ENCODE peak calls at places on chromosomes 16 and 17, in five cellular contexts. W, C, X, B and P are unnamed samples.

GRCh38 chr16:1913327-1914083 is 4.7 kb downstream of the HS3ST6 start:
- DNase-seq in W (no peak), C (no peak), X (no peak), B (no peak), P (no peak)

GRCh38 chr17:28416703-28417311 is 10.8 kb upstream of the SLC46A1 start:
- DNase-seq in W (peak), C (peak), X (peak), B (peak), P (peak)

GRCh38 chr17:58250344-58251011 is 12.1 kb downstream of the LPO start:
- DNase-seq in W (no peak), C (no peak), X (no peak), B (no peak), P (peak)

GRCh38 chr16:88069397-88070168 is 118.3 kb downstream of the BANP start:
- DNase-seq in W (no peak), C (no peak), X (no peak), B (no peak), P (no peak)

GRCh38 chr16:89667633-89668032 is 10.0 kb downstream of the SPATA33 start:
- DNase-seq in W (no peak), C (no peak), X (no peak), B (no peak), P (no peak)

GRCh38 chr17:30969989-30970680 is 704 bp upstream of the RNF135 start:
- DNase-seq in W (no peak), C (no peak), X (no peak), B (peak), P (peak)

GRCh38 chr17:61073799-61074513 is 325.7 kb upstream of the TBX2 start:
- DNase-seq in W (no peak), C (no peak), X (no peak), B (peak), P (no peak)

GRCh38 chr17:50961282-50962220 is 95.4 kb upstream of the TOB1 start:
- DNase-seq in W (no peak), C (no peak), X (no peak), B (no peak), P (no peak)

GRCh38 chr17:77318491-77319210 is 177.9 kb downstream of the SEC14L1 start:
- DNase-seq in W (no peak), C (peak), X (peak), B (peak), P (no peak)

GRCh38 chr16:72241930-72242329 is 70.0 kb upstream of the PMFBP1 start:
- DNase-seq in W (peak), C (peak), X (peak), B (peak), P (no peak)

GRCh38 chr17:44786551-44787081 is 27.8 kb downstream of the ADAM11 start:
- DNase-seq in W (no peak), C (no peak), X (no peak), B (no peak), P (peak)

GRCh38 chr16:87818533-87819161 is 50.7 kb downstream of the SLC7A5 start:
- DNase-seq in W (no peak), C (no peak), X (no peak), B (no peak), P (no peak)

GRCh38 chr17:63830278-63830677 is 2.8 kb upstream of the FTSJ3 start:
- DNase-seq in W (no peak), C (no peak), X (no peak), B (no peak), P (no peak)

GRCh38 chr16:76926595-76926994 is 264.4 kb upstream of the MON1B start:
- DNase-seq in W (no peak), C (no peak), X (no peak), B (no peak), P (no peak)

GRCh38 chr16:80682435-80683070 is 121.8 kb downstream of the CDYL2 start:
- DNase-seq in W (no peak), C (peak), X (no peak), B (no peak), P (no peak)

GRCh38 chr17:65109543-65109942 is 27.6 kb upstream of the RGS9 start:
- DNase-seq in W (no peak), C (no peak), X (no peak), B (no peak), P (no peak)

GRCh38 chr17:72406501-72406900 is 285.7 kb downstream of the SOX9 start:
- DNase-seq in W (no peak), C (no peak), X (no peak), B (peak), P (no peak)

GRCh38 chr17:35764123-35764991 is 3.7 kb downstream of the C17orf50 start:
- DNase-seq in W (peak), C (peak), X (peak), B (peak), P (peak)

GRCh38 chr17:27558842-27559505 is 72.0 kb upstream of the LGALS9 start:
- DNase-seq in W (no peak), C (no peak), X (no peak), B (no peak), P (no peak)

GRCh38 chr17:66625321-66625767 is 209.6 kb upstream of the CACNG5 start:
- DNase-seq in W (peak), C (peak), X (peak), B (peak), P (no peak)

GRCh38 chr16:48862087-48862532 is 252.1 kb upstream of the N4BP1 start:
- DNase-seq in W (no peak), C (peak), X (peak), B (peak), P (peak)

GRCh38 chr16:81624718-81625543 is 154.2 kb upstream of the PLCG2 start:
- DNase-seq in W (no peak), C (no peak), X (no peak), B (no peak), P (no peak)

GRCh38 chr17:27526603-27527002 is 70.4 kb downstream of the KSR1 start:
- DNase-seq in W (no peak), C (peak), X (peak), B (peak), P (peak)

GRCh38 chr16:74999208-74999682 is 421 bp downstream of the ZNRF1 start:
- DNase-seq in W (peak), C (no peak), X (peak), B (peak), P (no peak)

GRCh38 chr17:5499790-5500189 is 13.4 kb downstream of the MIS12 start:
- DNase-seq in W (peak), C (no peak), X (peak), B (peak), P (peak)

GRCh38 chr17:79424471-79425185 is 186.2 kb downstream of the RBFOX3 start:
- DNase-seq in W (no peak), C (no peak), X (no peak), B (peak), P (no peak)

GRCh38 chr16:86844691-86845090 is 266.3 kb downstream of the FOXL1 start:
- DNase-seq in W (no peak), C (no peak), X (no peak), B (no peak), P (no peak)

GRCh38 chr16:15953929-15954813 is 4.8 kb downstream of the ABCC1 start:
- DNase-seq in W (no peak), C (no peak), X (no peak), B (no peak), P (no peak)

GRCh38 chr16:15951852-15952251 is 2.4 kb downstream of the ABCC1 start:
- DNase-seq in W (no peak), C (no peak), X (no peak), B (no peak), P (no peak)

GRCh38 chr16:15952265-15952711 is 2.9 kb downstream of the ABCC1 start:
- DNase-seq in W (no peak), C (no peak), X (peak), B (no peak), P (no peak)

GRCh38 chr16:15954814-15955151 is 5.4 kb downstream of the ABCC1 start:
- DNase-seq in W (no peak), C (peak), X (no peak), B (no peak), P (no peak)

DNA sequence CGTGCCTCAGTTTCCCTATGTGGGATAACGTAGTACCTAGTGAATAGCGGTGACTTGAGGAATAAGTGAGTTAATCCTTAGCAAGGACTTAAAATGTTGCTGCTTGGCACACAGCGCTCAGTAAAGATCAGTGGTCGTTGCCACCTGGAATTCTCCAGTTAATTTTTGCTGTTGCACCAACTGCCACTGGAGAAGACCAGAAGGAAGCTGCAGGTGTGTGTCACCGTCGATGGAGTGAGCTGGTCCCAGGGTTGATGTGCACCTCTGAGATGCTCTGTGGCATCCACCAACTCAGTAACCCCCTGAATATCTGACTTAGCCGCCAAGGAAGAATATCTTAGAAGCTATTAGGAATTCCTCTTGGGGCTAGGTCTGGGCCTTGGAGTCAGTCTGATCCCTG is 4.1 kb downstream of the ABCC1 start:
- DNase-seq in W (no peak), C (no peak), X (no peak), B (no peak), P (no peak)
- H4K8ac ChIP-seq in W (no peak), C (no peak), X (no peak), B (no peak), P (no peak)

GRCh38 chr16:12614662-12615278 is 188.9 kb downstream of the CPPED1 start:
- DNase-seq in W (no peak), C (no peak), X (no peak), B (no peak), P (no peak)

GRCh38 chr16:12611916-12612597 is 191.6 kb downstream of the CPPED1 start:
- DNase-seq in W (no peak), C (no peak), X (no peak), B (no peak), P (no peak)

GRCh38 chr16:12612598-12613101 is 191.0 kb downstream of the CPPED1 start:
- DNase-seq in W (no peak), C (no peak), X (no peak), B (peak), P (no peak)

GRCh38 chr16:12613992-12614661 is 189.6 kb downstream of the CPPED1 start:
- DNase-seq in W (no peak), C (no peak), X (no peak), B (no peak), P (no peak)

GRCh38 chr16:12613131-12613991 is 190.3 kb downstream of the CPPED1 start:
- DNase-seq in W (no peak), C (peak), X (no peak), B (peak), P (peak)
- H2AK5ac ChIP-seq in W (no peak), C (no peak), X (no peak), B (no peak), P (no peak)

DNA sequence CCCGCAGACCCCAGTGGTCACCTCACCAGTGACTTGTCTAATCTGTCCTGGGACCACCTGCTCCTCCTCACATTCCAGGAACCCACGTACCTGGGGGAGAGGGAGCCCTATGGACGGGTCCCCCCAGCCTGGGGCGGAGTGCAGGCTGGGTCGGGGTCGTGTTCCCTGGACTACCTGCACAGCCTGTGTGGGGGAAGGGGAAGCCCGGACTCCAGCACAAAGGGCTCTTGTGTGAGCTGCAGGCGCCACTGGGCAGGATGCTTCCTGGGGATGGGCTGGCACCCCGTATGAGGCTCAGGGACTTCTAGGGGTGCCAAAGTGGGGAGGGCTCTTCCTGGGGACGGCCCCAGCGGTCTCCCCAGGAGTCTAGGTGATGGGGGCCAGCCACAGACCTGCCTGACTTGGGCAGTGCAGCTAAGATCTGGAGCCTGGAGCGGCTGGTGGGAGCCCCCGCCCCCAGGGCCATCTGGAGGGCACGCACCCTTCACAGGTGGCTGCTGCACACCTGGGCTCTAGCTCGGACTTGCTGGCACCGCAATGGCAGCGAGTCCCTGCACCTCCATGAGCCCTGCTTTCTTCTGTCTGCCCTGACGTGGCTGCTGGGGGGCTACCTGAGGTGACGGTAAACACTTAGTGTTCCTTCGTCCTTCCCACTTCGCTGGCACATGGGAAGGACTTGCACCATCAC is 7.5 kb downstream of the VASN start:
- DNase-seq in W (no peak), C (no peak), X (no peak), B (no peak), P (no peak)
- H4K8ac ChIP-seq in W (no peak), C (no peak), X (no peak), B (no peak), P (no peak)

DNA sequence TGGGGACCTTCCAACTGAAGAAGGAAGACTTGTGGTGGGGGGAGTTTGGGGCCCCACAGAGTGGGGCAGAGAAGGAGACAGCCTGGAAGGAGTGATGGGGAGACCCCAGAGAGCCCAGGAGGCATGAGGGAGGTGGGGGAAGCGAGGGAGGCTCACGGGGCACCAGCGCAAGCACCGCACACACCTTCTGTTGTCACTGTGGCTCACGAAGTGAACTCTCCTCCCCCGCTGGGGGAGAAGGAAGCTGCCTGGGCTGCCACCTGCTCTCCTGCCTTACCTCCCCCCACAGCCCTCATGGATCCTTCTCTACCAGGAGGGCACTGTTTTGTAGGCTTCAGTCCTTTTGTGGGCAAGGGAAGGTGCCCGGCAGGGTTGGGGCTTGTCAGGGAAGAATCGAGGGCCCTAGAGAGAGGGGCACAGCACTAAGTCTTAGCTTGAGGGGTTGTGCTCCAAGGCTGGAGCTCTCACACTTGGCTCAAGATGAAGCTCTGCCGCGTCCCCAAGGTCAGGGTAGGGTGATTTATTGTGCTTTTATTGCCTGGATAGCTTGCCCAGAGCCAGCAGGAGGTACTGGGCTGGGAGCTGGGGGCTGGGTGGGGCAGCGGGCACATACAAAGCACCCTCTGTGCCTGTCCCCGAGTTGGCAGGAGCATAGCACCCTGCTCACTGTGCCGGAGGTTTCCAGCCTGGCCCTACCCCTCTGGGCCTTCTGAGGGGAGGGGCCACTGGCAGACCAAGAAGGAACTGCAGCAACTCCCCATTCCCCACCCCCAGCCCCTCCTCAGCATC is 4.6 kb upstream of the STARD3 start:
- DNase-seq in W (no peak), C (no peak), X (no peak), B (no peak), P (no peak)
- H2AK5ac ChIP-seq in W (peak), C (no peak), X (no peak), B (peak), P (no peak)

GRCh38 chr16:31460582-31461002 is 1.3 kb downstream of the ARMC5 start:
- DNase-seq in W (no peak), C (peak), X (peak), B (peak), P (no peak)

GRCh38 chr16:31458073-31458834 is 1.0 kb upstream of the ARMC5 start:
- DNase-seq in W (no peak), C (peak), X (peak), B (peak), P (peak)

GRCh38 chr16:31459722-31460581 is 651 bp downstream of the ARMC5 start:
- DNase-seq in W (peak), C (peak), X (peak), B (peak), P (peak)

GRCh38 chr16:31456988-31457360 is 2.3 kb upstream of the ARMC5 start:
- DNase-seq in W (no peak), C (no peak), X (no peak), B (peak), P (no peak)

DNA sequence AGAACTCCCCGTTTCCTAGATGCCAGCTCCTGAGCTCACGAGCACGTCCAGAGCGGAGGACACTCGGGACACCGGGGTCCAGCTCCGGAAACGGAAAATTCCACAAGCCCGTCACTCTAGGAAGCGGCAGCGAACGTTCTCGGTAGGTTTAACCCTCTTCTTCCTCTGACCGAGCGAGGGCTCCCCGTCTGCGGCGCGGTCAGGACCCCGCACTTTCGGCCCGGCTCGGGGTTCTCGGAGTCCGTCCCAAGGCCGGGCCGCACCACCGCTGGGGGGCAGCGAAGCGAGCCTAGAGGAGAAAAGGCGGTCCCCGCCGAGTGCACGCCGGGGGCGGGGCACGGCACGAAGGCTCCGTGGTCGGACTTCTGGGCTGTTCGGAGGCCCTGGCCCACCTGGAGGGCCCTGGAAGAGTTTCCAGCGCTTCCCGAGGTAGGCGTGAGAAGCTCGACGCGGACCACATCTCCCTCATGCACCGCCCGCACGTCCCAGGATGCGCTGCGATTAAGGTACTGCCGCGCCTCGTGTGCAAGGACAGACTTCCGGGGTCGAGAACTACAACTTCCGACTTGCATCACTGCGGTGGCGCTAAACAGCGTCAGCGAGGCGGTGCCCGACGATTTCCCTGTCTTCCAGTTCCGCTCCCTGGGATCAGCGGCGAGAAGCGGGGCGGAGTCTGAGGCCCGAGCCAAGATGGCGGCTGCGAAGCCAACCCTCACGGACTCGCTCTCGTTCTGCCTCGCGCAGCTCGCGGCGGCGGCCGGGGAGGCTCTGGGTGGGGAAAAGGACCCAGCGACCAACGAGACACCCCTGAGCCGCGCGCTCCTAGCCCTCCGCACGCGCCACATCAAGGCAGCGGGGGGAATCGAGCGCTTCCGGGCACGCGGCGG is at the start of gene ARMC5:
- DNase-seq in W (peak), C (peak), X (peak), B (peak), P (peak)
- H4K8ac ChIP-seq in W (peak), C (peak), X (peak), B (no peak), P (no peak)

DNA sequence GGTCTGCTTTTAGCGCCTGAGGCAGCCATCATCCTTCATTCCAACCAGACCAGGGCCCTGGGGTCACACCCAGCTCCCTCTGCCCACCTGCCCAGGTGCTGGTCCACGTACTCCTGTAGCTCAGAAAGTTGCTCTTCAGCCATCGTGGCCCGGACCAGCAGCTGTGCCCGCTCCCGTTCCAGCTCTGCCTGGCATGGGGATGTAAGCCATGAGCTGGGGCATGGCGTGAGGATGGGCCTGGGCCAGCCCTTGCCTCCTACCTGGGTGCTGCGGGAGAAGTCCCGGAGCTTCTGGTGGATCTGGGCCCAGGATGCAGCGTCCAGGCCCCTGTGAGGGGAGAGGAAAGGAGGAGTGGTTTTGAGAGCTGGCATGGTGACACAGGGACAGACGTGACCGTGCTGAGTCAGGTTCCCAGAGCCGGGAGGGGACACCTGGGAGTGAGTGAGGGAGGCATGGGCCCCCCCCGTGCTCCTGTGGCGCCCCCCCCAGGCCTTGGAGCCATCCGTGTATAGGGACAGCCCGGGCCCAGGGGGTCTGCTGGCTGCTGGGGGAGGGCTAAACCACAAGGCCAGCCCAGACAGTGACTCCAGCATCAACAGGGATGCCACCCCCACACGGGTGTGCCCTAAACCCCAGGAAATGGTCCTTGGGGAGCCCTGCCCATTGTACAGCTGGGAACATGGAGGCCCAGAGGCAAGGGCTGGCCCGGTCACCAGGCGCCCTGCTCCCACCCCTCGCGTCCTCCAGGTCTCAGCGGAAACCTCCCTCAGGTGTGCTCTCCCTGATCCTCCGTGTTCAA is 2.1 kb downstream of the ANTKMT start:
- DNase-seq in W (no peak), C (no peak), X (no peak), B (no peak), P (no peak)
- H2AK5ac ChIP-seq in W (peak), C (no peak), X (no peak), B (no peak), P (no peak)